ENCODE peak calls at places on chromosomes 11 and 22, in five cellular contexts. F, O, B, X and G are unnamed samples.
A peak's percentile ranks its signal among the peaks of the same experiment; 100 is the strongest.

GRCh38 chr11:76329084-76329648 is 51.8 kb downstream of the THAP12 start:
- DNase-seq in F (no peak), O (no peak), B (no peak), X (peak; percentile 69), G (peak; percentile 23)

GRCh38 chr22:21780259-21780658 is 44.7 kb upstream of the YPEL1 start:
- DNase-seq in F (no peak), O (no peak), B (no peak), X (no peak), G (no peak)

GRCh38 chr11:35485656-35486318 is 39.6 kb downstream of the PAMR1 start:
- DNase-seq in F (peak; percentile 58), O (peak; percentile 81), B (peak; percentile 65), X (peak; percentile 47), G (peak; percentile 93)

GRCh38 chr11:69425444-69425843 is 56.0 kb upstream of the LINC01488 start:
- DNase-seq in F (no peak), O (no peak), B (no peak), X (no peak), G (no peak)

GRCh38 chr22:48301908-48302307 is 1525.8 kb downstream of the BRD1 start:
- DNase-seq in F (no peak), O (no peak), B (no peak), X (no peak), G (no peak)

GRCh38 chr11:4539603-4540219 is 5.3 kb upstream of the OR52M1 start:
- DNase-seq in F (peak; percentile 14), O (peak; percentile 12), B (peak; percentile 24), X (peak; percentile 18), G (peak; percentile 79)

GRCh38 chr22:40685406-40685805 is 6.1 kb downstream of the MCHR1 start:
- DNase-seq in F (no peak), O (no peak), B (no peak), X (no peak), G (no peak)

GRCh38 chr11:133072858-133073582 is 459.3 kb downstream of the OPCML start:
- DNase-seq in F (no peak), O (no peak), B (no peak), X (no peak), G (no peak)

GRCh38 chr11:43790444-43790794 is 90.2 kb upstream of the ALKBH3 start:
- DNase-seq in F (peak; percentile 75), O (no peak), B (no peak), X (no peak), G (no peak)

GRCh38 chr22:43151251-43152000 is at the start of gene TSPO:
- DNase-seq in F (peak; percentile 33), O (no peak), B (peak; percentile 78), X (peak; percentile 52), G (peak; percentile 52)